ENCODE peak calls at places on chromosomes 4 and X, in four cellular contexts. X is A549, V is HEK293T, M is HepG2. O is an unnamed sample.

GRCh38 chr4:52551487-52551886 is 107.6 kb downstream of the USP46 start:
- DNase-seq in X (no peak), V (no peak), M (no peak), O (no peak)

GRCh38 chr4:127634181-127634580 is 1.4 kb downstream of the INTU start:
- DNase-seq in X (no peak), V (no peak), M (no peak), O (no peak)

GRCh38 chrX:123570011-123570590 is 162.8 kb downstream of the THOC2 start:
- DNase-seq in X (no peak), V (no peak), M (no peak), O (no peak)

GRCh38 chr4:131447883-131448282 is 1701.2 kb upstream of the PCDH10 start:
- DNase-seq in X (no peak), V (no peak), M (no peak), O (no peak)

GRCh38 chr4:78612398-78613005 is 60.9 kb downstream of the ANXA3 start:
- DNase-seq in X (peak), V (peak), M (peak), O (no peak)

GRCh38 chrX:77953708-77954107 is 15.7 kb downstream of the PGAM4 start:
- DNase-seq in X (no peak), V (no peak), M (no peak), O (no peak)

GRCh38 chr4:16289872-16290554 is 63.7 kb upstream of the TAPT1 start:
- DNase-seq in X (peak), V (peak), M (peak), O (no peak)

GRCh38 chr4:15729910-15730533 is 27.2 kb downstream of the BST1 start:
- DNase-seq in X (peak), V (peak), M (peak), O (peak)

GRCh38 chr4:40377462-40378385 is 42.6 kb downstream of the CHRNA9 start:
- DNase-seq in X (no peak), V (no peak), M (no peak), O (no peak)

GRCh38 chrX:42615161-42615563 is 162.8 kb downstream of the PPP1R2C start:
- DNase-seq in X (no peak), V (no peak), M (no peak), O (no peak)

GRCh38 chrX:75086731-75087195 is 69.3 kb downstream of the ABCB7 start:
- DNase-seq in X (no peak), V (no peak), M (no peak), O (no peak)

GRCh38 chr4:68368566-68369473 is 18.9 kb upstream of the YTHDC1 start:
- DNase-seq in X (peak), V (no peak), M (no peak), O (no peak)

GRCh38 chrX:154443479-154443910 is 446 bp upstream of the FAM50A start:
- DNase-seq in X (no peak), V (peak), M (no peak), O (no peak)

GRCh38 chr4:174154455-174154854 is 129.0 kb downstream of the FBXO8 start:
- DNase-seq in X (peak), V (no peak), M (no peak), O (no peak)

GRCh38 chr4:161554372-161554990 is 609.3 kb downstream of the FSTL5 start:
- DNase-seq in X (no peak), V (no peak), M (no peak), O (no peak)

GRCh38 chr4:161555689-161556660 is 607.8 kb downstream of the FSTL5 start:
- DNase-seq in X (no peak), V (no peak), M (no peak), O (peak)
- TF ChIP-seq BHLHE40 in X (no peak), V (no peak), M (no peak), O (peak)

DNA sequence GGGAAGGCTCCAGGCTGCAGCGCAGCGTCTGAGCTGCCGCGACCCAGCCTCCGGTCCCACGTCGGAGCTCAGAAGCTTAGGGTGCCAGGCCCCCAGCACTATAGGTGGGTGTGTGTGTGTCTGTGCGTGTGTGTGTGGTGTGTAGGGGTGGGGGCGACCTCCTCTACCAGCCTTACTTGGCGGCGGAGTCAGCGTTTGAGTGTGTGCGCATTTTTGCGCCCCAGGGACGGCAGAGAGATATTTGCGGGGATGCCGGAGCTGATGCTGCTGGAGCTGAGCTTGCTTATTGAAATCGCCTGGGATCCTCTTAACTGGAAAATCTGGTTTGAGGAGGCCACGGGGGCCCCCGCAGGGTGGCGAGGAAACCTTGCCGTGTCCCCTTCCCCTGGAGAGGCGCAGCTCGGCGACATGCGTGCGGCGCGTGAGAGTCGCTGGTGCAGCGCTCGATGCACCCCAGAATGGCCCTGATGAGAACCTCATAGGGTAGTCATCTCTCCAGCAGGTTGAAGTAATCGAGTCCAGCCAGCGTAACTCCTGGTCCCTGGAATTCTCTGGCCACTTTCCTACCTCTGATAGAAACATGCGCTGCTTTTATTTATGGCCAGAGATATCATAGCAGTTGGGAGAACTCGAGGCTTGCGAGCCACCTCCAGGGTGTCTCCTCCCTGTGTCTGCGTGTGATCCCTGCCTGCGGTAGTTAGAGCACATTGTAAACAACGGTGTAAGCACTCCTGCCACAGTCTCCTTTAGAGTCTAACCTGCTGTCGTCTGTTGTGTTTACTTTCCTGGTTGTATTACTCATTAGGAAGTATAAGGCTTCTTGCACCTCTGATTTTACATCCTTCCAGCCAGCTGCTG is 2.7 kb downstream of the ADGRL3 start:
- DNase-seq in X (no peak), V (peak), M (no peak), O (no peak)
- TF ChIP-seq BHLHE40 in X (no peak), V (no peak), M (no peak), O (no peak)

DNA sequence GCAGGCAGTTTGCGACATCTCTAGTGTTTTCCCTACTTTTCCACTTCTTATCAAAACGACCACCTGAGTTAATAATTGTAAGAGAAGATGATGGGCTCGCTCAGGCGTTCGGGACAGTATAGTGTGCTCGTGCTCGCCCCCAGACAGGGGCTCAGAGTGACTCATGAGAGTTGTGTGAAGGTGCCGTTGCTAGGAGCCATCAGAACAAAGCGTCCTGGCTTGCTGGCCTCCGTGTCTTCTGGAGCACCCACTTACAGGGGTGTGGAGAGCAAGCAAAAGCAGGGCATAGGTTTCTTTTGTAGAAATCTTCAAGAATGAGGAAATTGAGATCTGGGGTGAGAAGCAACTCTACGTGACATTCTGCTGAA is 73.0 kb upstream of the ADGRG2 start:
- DNase-seq in X (no peak), V (no peak), M (no peak), O (no peak)
- TF ChIP-seq BHLHE40 in X (no peak), V (no peak), M (no peak), O (peak)

DNA sequence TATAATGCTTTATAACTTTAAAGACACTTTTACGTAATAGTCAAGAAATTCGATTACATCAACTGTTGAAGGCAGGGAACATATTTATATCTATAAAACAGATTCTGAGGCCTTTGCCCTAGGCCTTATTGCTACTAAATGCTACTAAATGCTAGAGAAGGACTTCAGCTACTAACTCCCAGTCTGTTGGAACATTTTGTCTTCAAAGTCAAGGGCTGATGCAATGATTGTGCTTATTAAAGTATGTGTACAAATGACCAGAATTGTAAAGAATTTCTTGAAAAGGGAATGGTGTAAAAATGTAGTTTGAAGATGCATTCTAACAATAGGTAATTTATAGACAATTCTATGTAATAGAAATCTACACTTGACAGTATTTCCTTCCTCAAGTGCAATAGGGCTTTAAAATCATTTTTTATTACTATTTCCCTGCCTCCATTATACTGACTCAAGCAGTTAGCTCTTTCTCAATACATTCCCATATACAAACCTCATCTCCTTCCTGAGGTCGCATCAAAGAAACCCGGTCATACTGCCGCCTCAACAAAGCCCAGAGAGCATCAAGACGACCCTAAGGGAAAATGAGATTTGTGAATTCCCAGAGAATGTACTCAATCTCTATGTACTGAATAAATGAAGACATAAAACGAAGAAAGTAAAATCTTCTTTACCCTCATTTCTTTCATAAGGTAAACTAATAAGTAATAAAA is 95.7 kb downstream of the ANTXR2 start:
- DNase-seq in X (no peak), V (no peak), M (no peak), O (no peak)
- TF ChIP-seq BHLHE40 in X (no peak), V (no peak), M (no peak), O (no peak)

DNA sequence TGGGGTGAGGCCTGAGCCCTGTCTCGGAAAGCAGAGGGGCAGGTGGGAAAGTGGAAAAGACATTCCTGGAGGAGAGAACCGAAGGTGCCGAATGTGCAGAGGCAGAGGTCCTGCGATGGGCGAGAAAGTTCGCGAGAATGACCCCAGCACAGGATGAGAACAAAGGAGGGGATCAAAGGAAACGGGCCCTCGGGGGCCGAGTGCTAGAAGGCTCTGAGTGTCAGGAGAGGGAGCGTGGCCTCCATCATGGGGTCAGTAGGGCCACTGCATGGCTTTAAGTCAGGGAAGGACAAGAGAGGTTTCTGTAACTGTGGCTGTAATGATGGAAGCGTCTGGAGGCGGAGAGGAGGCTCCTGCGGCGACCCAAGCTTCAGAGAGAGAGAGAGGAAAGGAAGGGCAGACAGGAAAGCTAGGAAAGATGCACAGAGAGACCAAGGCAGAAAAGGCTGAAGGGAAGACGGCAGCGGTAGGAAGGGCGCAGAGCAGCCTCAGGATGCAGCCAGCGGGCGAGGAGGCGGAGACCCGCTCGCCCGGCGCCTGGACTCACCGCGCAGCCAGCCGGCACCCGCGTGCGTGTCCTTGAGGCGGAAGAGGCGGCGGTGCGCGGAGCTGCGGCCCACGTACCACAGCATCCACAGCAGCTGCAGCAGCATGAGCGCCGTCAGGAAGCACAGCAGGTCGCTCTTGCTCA is 669 bp downstream of the OTOP1 start:
- DNase-seq in X (no peak), V (no peak), M (no peak), O (no peak)
- TF ChIP-seq BHLHE40 in X (no peak), V (no peak), M (no peak), O (no peak)

GRCh38 chr4:48931459-48931858 is 24.9 kb upstream of the OCIAD2 start:
- DNase-seq in X (no peak), V (no peak), M (no peak), O (no peak)
- TF ChIP-seq BHLHE40 in X (no peak), V (no peak), M (no peak), O (no peak)

GRCh38 chr4:160009656-160010493 is 907.0 kb downstream of the RAPGEF2 start:
- DNase-seq in X (no peak), V (no peak), M (no peak), O (no peak)
- TF ChIP-seq BHLHE40 in X (no peak), V (no peak), M (no peak), O (no peak)

GRCh38 chr4:30835044-30835443 is 114.9 kb downstream of the PCDH7 start:
- DNase-seq in X (no peak), V (no peak), M (no peak), O (no peak)

GRCh38 chr4:30836231-30836630 is 116.1 kb downstream of the PCDH7 start:
- DNase-seq in X (no peak), V (no peak), M (no peak), O (no peak)

GRCh38 chr4:30837131-30837539 is 117.0 kb downstream of the PCDH7 start:
- DNase-seq in X (no peak), V (peak), M (no peak), O (no peak)

GRCh38 chr4:30832652-30833051 is 112.5 kb downstream of the PCDH7 start:
- DNase-seq in X (no peak), V (no peak), M (no peak), O (no peak)

DNA sequence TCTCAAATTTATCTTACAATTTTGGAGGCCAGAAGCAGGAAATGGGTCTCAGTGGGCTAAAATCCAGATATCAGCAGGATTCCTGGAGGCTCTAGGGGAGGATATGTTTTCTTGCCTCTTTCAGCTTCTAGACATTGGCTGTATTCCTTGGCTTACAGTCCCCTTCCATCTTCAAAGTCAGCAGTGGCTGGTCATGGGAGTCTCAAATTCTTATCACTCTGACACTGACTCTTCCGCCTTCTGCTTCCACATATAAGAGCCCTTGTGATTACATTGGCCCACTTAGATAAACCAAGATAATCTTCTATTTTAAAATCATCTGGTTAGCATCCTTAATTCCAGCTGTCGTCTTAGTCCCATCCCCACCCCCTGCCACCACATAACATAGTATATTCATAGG is 113.0 kb downstream of the PCDH7 start:
- DNase-seq in X (no peak), V (no peak), M (no peak), O (no peak)
- TF ChIP-seq BHLHE40 in X (no peak), V (no peak), M (no peak), O (no peak)

GRCh38 chr4:54192811-54193210 is 36.3 kb upstream of the PDGFRA start:
- DNase-seq in X (no peak), V (no peak), M (no peak), O (no peak)

GRCh38 chr4:54199919-54200318 is 29.2 kb upstream of the PDGFRA start:
- DNase-seq in X (no peak), V (no peak), M (no peak), O (no peak)

GRCh38 chr4:54197926-54198325 is 31.2 kb upstream of the PDGFRA start:
- DNase-seq in X (no peak), V (no peak), M (no peak), O (no peak)
- TF ChIP-seq BHLHE40 in X (no peak), V (no peak), M (no peak), O (no peak)